ENCODE peak calls at places on chromosomes 16 and 17, in seven cellular contexts. F, S, V, P, Z, Q and J are unnamed samples.
A peak's percentile ranks its signal among the peaks of the same experiment; 100 is the strongest.

GRCh38 chr17:72592242-72592966 is 471.6 kb downstream of the SOX9 start:
- DNase-seq in F (peak; percentile 89), S (no peak), V (peak; percentile 32), P (peak; percentile 84), Z (peak; percentile 95), Q (peak; percentile 87), J (peak; percentile 86)

GRCh38 chr17:2050246-2050866 is 4.5 kb upstream of the HIC1 start:
- DNase-seq in F (peak; percentile 82), S (no peak), V (peak; percentile 74), P (peak; percentile 73), Z (peak; percentile 45), Q (peak; percentile 68), J (peak; percentile 55)

GRCh38 chr17:79802736-79803420 is 6.0 kb upstream of the CBX8 start:
- DNase-seq in F (no peak), S (no peak), V (no peak), P (no peak), Z (no peak), Q (no peak), J (no peak)

GRCh38 chr17:81285179-81285878 is 9.8 kb downstream of the SLC38A10 start:
- DNase-seq in F (peak; percentile 67), S (no peak), V (peak; percentile 81), P (peak; percentile 8), Z (no peak), Q (peak; percentile 58), J (no peak)

GRCh38 chr17:82808921-82809905 is 30.6 kb downstream of the ZNF750 start:
- DNase-seq in F (no peak), S (no peak), V (no peak), P (peak; percentile 16), Z (no peak), Q (no peak), J (no peak)

GRCh38 chr16:22614271-22614947 is 103.7 kb downstream of the NPIPB5 start:
- DNase-seq in F (no peak), S (no peak), V (no peak), P (no peak), Z (peak; percentile 32), Q (peak; percentile 56), J (peak; percentile 67)

GRCh38 chr16:66510298-66510697 is 39.6 kb downstream of the TK2 start:
- DNase-seq in F (no peak), S (peak; percentile 48), V (no peak), P (no peak), Z (no peak), Q (no peak), J (peak; percentile 51)

GRCh38 chr16:57141822-57142631 is 43.8 kb downstream of the PSME3IP1 start:
- DNase-seq in F (no peak), S (no peak), V (no peak), P (no peak), Z (no peak), Q (no peak), J (no peak)

GRCh38 chr17:73458191-73458590 is 146.4 kb upstream of the CDC42EP4 start:
- DNase-seq in F (no peak), S (no peak), V (no peak), P (no peak), Z (no peak), Q (no peak), J (no peak)

GRCh38 chr17:46884552-46884951 is 33.2 kb downstream of the WNT9B start:
- DNase-seq in F (no peak), S (no peak), V (no peak), P (no peak), Z (no peak), Q (no peak), J (no peak)

GRCh38 chr17:71084219-71084618 is 914.9 kb downstream of the KCNJ2 start:
- DNase-seq in F (peak; percentile 66), S (no peak), V (no peak), P (peak; percentile 22), Z (peak; percentile 77), Q (peak; percentile 46), J (no peak)

GRCh38 chr17:55783684-55784245 is 32.9 kb downstream of the PCTP start:
- DNase-seq in F (peak; percentile 47), S (no peak), V (peak; percentile 88), P (no peak), Z (no peak), Q (peak; percentile 46), J (no peak)

DNA sequence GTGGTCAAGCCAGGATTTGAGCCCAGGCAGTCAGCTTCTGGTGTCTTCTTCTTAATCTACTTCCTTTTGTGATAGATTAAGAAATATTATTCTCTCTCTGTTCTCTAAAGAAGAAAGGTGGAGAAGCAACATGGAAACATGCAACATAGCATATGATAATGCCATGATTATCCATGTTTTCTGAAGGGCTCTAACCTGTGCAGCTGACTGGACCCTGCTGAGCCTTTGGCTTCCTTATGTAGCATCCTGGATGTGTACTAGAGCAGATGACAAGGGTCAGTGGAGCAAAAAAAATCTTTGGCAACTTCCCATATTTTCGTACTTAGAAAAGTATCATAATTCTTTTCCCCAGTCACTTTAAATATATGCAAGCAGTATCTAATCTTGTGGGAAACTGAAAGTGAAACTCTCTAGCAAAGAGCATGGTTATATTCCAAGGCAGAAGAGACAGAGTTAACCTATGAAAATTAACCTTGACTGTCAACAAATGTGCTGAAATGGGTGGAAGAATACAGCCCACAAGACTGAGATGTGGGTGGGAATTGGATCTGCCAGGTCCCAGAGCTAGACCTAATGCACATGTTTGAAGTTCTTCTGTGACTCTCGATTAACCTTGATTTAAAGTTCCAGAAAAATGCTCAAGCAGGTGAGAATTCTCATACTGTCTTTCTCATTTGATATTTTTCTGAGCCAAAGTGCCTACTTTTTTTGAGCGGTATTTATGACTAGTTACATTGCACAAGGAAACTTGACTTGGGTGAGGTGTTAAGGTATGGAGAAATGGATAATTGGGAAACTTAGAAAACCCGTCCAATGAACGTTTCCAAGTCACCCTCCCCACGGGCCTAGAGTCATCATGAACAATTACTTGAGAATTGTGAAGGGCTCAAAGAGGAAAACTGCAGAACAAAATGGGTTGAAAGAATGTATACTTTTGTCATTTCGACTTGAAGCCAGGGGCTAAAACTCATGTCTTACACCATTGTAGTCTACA is 248.6 kb downstream of the FTO start:
- DNase-seq in F (peak; percentile 41), S (no peak), V (no peak), P (peak; percentile 52), Z (no peak), Q (no peak), J (no peak)
- H3K4me3 ChIP-seq in F (no peak overlapping the region), S (peak overlapping the region; percentile 25), V (no peak overlapping the region), P (no peak overlapping the region), Z (no peak overlapping the region), Q (no peak overlapping the region), J (no peak overlapping the region)

DNA sequence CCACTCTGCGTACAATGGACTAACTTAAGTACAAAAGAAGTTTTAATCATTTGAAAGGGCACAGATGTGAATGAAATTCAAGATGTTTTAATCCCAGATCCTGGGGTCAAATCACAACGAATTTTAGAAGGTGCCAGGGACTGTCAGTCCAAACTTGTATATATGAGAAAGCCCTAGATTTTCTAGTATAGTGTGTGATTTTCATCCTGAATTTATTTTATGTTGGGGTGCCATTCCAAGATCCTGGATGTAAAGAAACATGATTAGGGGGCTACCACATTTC is 64.3 kb downstream of the TUBD1 start:
- DNase-seq in F (no peak), S (no peak), V (no peak), P (no peak), Z (no peak), Q (no peak), J (no peak)
- H3K4me1 ChIP-seq in F (peaks cover 29% of the 10 kb centered on the region), S (peaks cover 5% of the 10 kb centered on the region), V (peaks cover 52% of the 10 kb centered on the region), P (peaks cover 25% of the 10 kb centered on the region), Z (peaks cover 66% of the 10 kb centered on the region), Q (peaks cover 36% of the 10 kb centered on the region), J (peaks cover 81% of the 10 kb centered on the region)

DNA sequence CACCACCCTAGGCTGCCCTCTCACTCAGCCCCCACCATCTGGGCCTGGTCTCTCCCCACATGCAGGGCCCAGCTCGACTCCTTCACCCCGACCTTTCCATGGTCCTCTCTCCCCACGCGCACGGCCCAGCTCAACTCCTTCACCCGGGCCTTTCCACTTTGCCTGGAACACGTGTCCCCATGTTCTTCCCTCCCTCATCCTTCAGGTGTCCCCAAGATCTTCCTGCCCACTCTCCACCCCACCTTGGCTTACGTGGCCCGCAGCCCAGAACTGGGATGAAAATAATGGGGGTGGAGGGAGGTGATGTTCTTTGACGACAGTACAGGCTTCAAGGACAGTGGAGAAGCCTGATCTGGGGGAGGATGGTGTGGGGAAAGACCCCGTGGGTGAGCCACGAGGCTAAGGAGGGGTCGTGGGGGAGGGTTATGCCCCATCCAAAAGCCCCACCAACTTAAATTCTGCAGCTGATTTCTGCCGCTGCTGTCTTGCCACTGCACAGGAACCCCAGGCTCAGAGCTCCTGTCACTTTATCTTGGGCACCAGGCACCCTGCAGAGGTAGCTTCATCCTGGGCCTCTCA is 9.9 kb upstream of the MEAK7 start:
- DNase-seq in F (no peak), S (no peak), V (no peak), P (no peak), Z (no peak), Q (no peak), J (no peak)
- H3K4me3 ChIP-seq in F (no peak overlapping the region), S (no peak overlapping the region), V (no peak overlapping the region), P (no peak overlapping the region), Z (no peak overlapping the region), Q (no peak overlapping the region), J (no peak overlapping the region)

GRCh38 chr17:39706921-39707337 is 7.1 kb downstream of the ERBB2 start:
- DNase-seq in F (no peak), S (no peak), V (no peak), P (no peak), Z (peak; percentile 13), Q (peak; percentile 73), J (peak; percentile 26)
- H3K4me1 ChIP-seq in F (peaks cover 41% of the 10 kb centered on the region), S (peaks cover 43% of the 10 kb centered on the region), V (peaks cover 40% of the 10 kb centered on the region), P (peaks cover 11% of the 10 kb centered on the region), Z (peaks cover 52% of the 10 kb centered on the region), Q (peaks cover 34% of the 10 kb centered on the region), J (peaks cover 60% of the 10 kb centered on the region)

GRCh38 chr17:66837226-66837625 is 2.3 kb downstream of the CACNG5 start:
- DNase-seq in F (no peak), S (no peak), V (no peak), P (no peak), Z (no peak), Q (no peak), J (no peak)

GRCh38 chr17:66834426-66834918 is 445 bp upstream of the CACNG5 start:
- DNase-seq in F (no peak), S (no peak), V (no peak), P (no peak), Z (no peak), Q (no peak), J (no peak)

GRCh38 chr17:66834919-66835454 is at the start of gene CACNG5:
- DNase-seq in F (no peak), S (no peak), V (no peak), P (no peak), Z (no peak), Q (no peak), J (no peak)

GRCh38 chr17:66836063-66837005 is 1.4 kb downstream of the CACNG5 start:
- DNase-seq in F (no peak), S (no peak), V (no peak), P (no peak), Z (no peak), Q (no peak), J (no peak)

DNA sequence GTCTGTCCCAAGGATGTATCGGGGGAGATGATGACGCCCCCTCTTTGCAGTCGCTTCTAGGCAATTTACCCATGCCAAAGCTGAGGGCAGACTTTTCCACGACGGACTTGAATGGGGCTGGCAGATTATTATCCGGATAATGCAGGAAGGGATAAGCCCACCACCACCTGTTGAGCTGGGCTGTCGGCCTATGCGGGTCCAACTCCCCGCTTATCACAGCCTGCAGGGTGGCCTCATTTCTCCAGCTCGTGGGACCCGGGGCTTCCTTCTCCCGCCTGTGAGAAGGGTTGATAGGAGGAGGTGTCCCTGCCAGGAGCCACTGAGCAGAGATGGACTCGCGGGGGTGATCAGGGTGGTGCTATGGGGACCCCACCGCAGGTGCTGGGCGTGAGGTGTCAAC is 559 bp downstream of the CACNG5 start:
- DNase-seq in F (no peak), S (no peak), V (no peak), P (no peak), Z (no peak), Q (no peak), J (no peak)
- H3K4me3 ChIP-seq in F (no peak overlapping the region), S (no peak overlapping the region), V (no peak overlapping the region), P (no peak overlapping the region), Z (no peak overlapping the region), Q (no peak overlapping the region), J (no peak overlapping the region)

GRCh38 chr16:85273293-85273692 is 161.0 kb upstream of the CIBAR2 start:
- DNase-seq in F (no peak), S (no peak), V (no peak), P (no peak), Z (no peak), Q (no peak), J (no peak)
- H3K4me1 ChIP-seq in F (no peaks in the 10 kb centered on the region), S (no peaks in the 10 kb centered on the region), V (peaks cover 3% of the 10 kb centered on the region), P (no peaks in the 10 kb centered on the region), Z (no peaks in the 10 kb centered on the region), Q (no peaks in the 10 kb centered on the region), J (no peaks in the 10 kb centered on the region)